ENCODE peak calls at places on chromosomes 4 and X, in four cellular contexts. Z is memory B cell; L is stimulated activated CD8-positive, alpha-beta memory T cell treated with anti-CD3 and anti-CD28 coated beads, Interleukin-12 subunit alpha, Interleukin-12 subunit beta, amount 100 ng/mL, for 4 hours; H is AG10803. T is an unnamed sample.

GRCh38 chrX:110396777-110397176 is 38.1 kb downstream of the RTL9 start:
- DNase-seq in Z (no peak), L (no peak), H (no peak), T (no peak)

GRCh38 chr4:101356928-101357327 is 9.6 kb upstream of the PPP3CA start:
- DNase-seq in H (peak; percentile 96), L (no peak), Z (no peak), T (peak; percentile 86)

GRCh38 chr4:4439782-4440181 is 52.9 kb downstream of the NSG1 start:
- DNase-seq in Z (no peak), L (no peak), H (no peak), T (peak; percentile 83)

GRCh38 chr4:47615385-47615784 is 130.3 kb downstream of the ATP10D start:
- DNase-seq in L (no peak), Z (no peak), H (peak; percentile 18), T (no peak)

GRCh38 chr4:7074423-7074822 is 6.6 kb upstream of the GRPEL1 start:
- DNase-seq in Z (no peak), L (no peak), H (peak; percentile 21), T (no peak)

GRCh38 chr4:123699823-123700822 is 303.5 kb downstream of the SPRY1 start:
- DNase-seq in H (peak; percentile 97), Z (no peak), L (no peak), T (peak; percentile 95)

GRCh38 chr4:118729287-118730286 is 44.4 kb downstream of the METTL14 start:
- DNase-seq in L (no peak), H (peak; percentile 78), Z (no peak), T (peak; percentile 77)

GRCh38 chr4:122898370-122899150 is 23.8 kb downstream of the NUDT6 start:
- DNase-seq in H (peak; percentile 91), Z (no peak), L (no peak), T (peak; percentile 71)

GRCh38 chr4:118225521-118225920 is 127.3 kb downstream of the PRSS12 start:
- DNase-seq in L (no peak), H (no peak), Z (no peak), T (no peak)

GRCh38 chr4:127416092-127416491 is 216.7 kb upstream of the INTU start:
- DNase-seq in L (no peak), H (peak; percentile 1), Z (no peak), T (no peak)

GRCh38 chrX:108001218-108001814 is 19.1 kb upstream of the TEX13B start:
- DNase-seq in L (no peak), Z (no peak), H (peak; percentile 42), T (peak; percentile 60)

GRCh38 chrX:74117962-74118361 is 186.0 kb upstream of the ZCCHC13 start:
- DNase-seq in L (no peak), H (no peak), Z (no peak), T (no peak)

GRCh38 chr4:105050896-105051295 is 95.8 kb upstream of the TET2 start:
- DNase-seq in H (peak; percentile 13), Z (no peak), L (no peak), T (peak; percentile 16)

GRCh38 chrX:21056636-21057035 is 317.6 kb upstream of the CNKSR2 start:
- DNase-seq in H (no peak), Z (no peak), L (no peak), T (peak; percentile 1)

GRCh38 chr4:134787315-134787714 is 585.7 kb upstream of the PABPC4L start:
- DNase-seq in L (no peak), H (no peak), Z (no peak), T (no peak)

GRCh38 chrX:130902783-130903613 is at the start of gene ENOX2:
- DNase-seq in Z (peak; percentile 65), H (peak; percentile 96), L (peak; percentile 61), T (peak; percentile 97)

GRCh38 chrX:132615396-132616131 is 126.7 kb upstream of the MBNL3 start:
- DNase-seq in H (peak; percentile 15), L (no peak), Z (peak; percentile 36), T (peak; percentile 73)

GRCh38 chrX:24920769-24921168 is 95.0 kb downstream of the ARX start:
- DNase-seq in Z (no peak), H (no peak), L (no peak), T (no peak)

GRCh38 chr4:70671091-70671490 is 4.8 kb upstream of the JCHAIN start:
- DNase-seq in Z (no peak), L (no peak), H (no peak), T (no peak)

GRCh38 chr4:150849016-150849415 is 166.1 kb downstream of the LRBA start:
- DNase-seq in L (no peak), H (no peak), Z (no peak), T (no peak)

GRCh38 chr4:83772680-83773079 is 236.8 kb downstream of the GPAT3 start:
- DNase-seq in H (no peak), Z (no peak), L (no peak), T (no peak)

GRCh38 chr4:187357045-187357643 is 633.5 kb upstream of the FAT1 start:
- DNase-seq in H (no peak), Z (no peak), L (no peak), T (no peak)

GRCh38 chrX:5823861-5824260 is 404.8 kb downstream of the NLGN4X start:
- DNase-seq in L (no peak), H (no peak), Z (no peak), T (no peak)

GRCh38 chrX:87327267-87327666 is 190.3 kb upstream of the KLHL4 start:
- DNase-seq in H (no peak), Z (no peak), L (no peak), T (no peak)

GRCh38 chr4:145299380-145300076 is 119.1 kb upstream of the OTUD4 start:
- DNase-seq in Z (no peak), L (peak; percentile 55), H (peak; percentile 85), T (peak; percentile 43)

GRCh38 chr4:101411926-101412325 is 64.6 kb upstream of the PPP3CA start:
- DNase-seq in Z (no peak), L (no peak), H (no peak), T (no peak)

GRCh38 chrX:36434521-36434920 is 515.0 kb downstream of the CFAP47 start:
- DNase-seq in L (no peak), Z (no peak), H (no peak), T (no peak)

GRCh38 chr4:2535386-2536192 is 858 bp upstream of the FAM193A start:
- DNase-seq in H (peak; percentile 29), Z (peak; percentile 62), L (peak; percentile 26), T (peak; percentile 37)

GRCh38 chrX:40539214-40540142 is 41.3 kb upstream of the ATP6AP2 start:
- DNase-seq in Z (peak; percentile 46), L (peak; percentile 33), H (peak; percentile 81), T (peak; percentile 70)

GRCh38 chr4:20618729-20619128 is 81.5 kb upstream of the PACRGL start:
- DNase-seq in H (no peak), L (no peak), Z (no peak), T (no peak)

GRCh38 chrX:153832732-153833131 is 2.4 kb upstream of the PDZD4 start:
- DNase-seq in L (no peak), H (no peak), Z (no peak), T (no peak)

GRCh38 chrX:75522565-75523411 is at the start of gene ZDHHC15:
- DNase-seq in Z (peak; percentile 3), L (peak; percentile 5), H (peak; percentile 4), T (no peak)

GRCh38 chr4:78179188-78179587 is 122.1 kb downstream of the FRAS1 start:
- DNase-seq in Z (no peak), H (peak; percentile 8), L (no peak), T (no peak)

GRCh38 chr4:77579406-77580076 is 26.1 kb upstream of the CXCL13 start:
- DNase-seq in L (no peak), H (peak; percentile 89), Z (no peak), T (peak; percentile 67)

GRCh38 chrX:135477576-135477975 is 42.9 kb upstream of the INTS6L start:
- DNase-seq in H (peak; percentile 46), Z (peak; percentile 3), L (no peak), T (peak; percentile 36)

GRCh38 chr4:14178421-14178820 is 550.9 kb upstream of the BOD1L1 start:
- DNase-seq in Z (peak; percentile 23), L (no peak), H (peak; percentile 41), T (peak; percentile 14)

GRCh38 chr4:58042176-58042575 is 932.0 kb upstream of the IGFBP7 start:
- DNase-seq in Z (no peak), H (no peak), L (no peak), T (no peak)

GRCh38 chr4:15649914-15650545 is 5.1 kb downstream of the FBXL5 start:
- DNase-seq in H (peak; percentile 51), Z (peak; percentile 59), L (peak; percentile 8), T (peak; percentile 80)

GRCh38 chrX:2664497-2664896 is 26.6 kb upstream of the CD99 start:
- DNase-seq in L (no peak), Z (no peak), H (peak; percentile 81), T (peak; percentile 84)

T was measured in fibroblast of villous mesenchyme.